ENCODE peak calls at places on chromosome 9, in six cellular contexts. T is IMR-90, J is H1, H is neuronal stem cell, F is trophoblast cell, S is mesenchymal stem cell. X is an unnamed sample.

GRCh38 chr9:99109522-99109921 is 4.6 kb downstream of the TGFBR1 start:
- DNase-seq in T (peak; percentile 74), J (no peak), H (no peak), F (peak; percentile 46), S (peak; percentile 76), X (no peak)

GRCh38 chr9:107142430-107142829 is 140.6 kb upstream of the RAD23B start:
- DNase-seq in T (no peak), J (no peak), H (no peak), F (peak; percentile 50), S (no peak), X (no peak)

GRCh38 chr9:15735083-15735974 is 182.5 kb downstream of the CCDC171 start:
- DNase-seq in T (peak; percentile 94), J (no peak), H (no peak), F (peak; percentile 52), S (peak; percentile 90), X (no peak)

GRCh38 chr9:131732636-131733340 is 7.1 kb downstream of the RAPGEF1 start:
- DNase-seq in T (no peak), J (no peak), H (no peak), F (no peak), S (no peak), X (no peak)

GRCh38 chr9:89484475-89485404 is 13.2 kb downstream of the SEMA4D start:
- DNase-seq in T (peak; percentile 24), J (no peak), H (no peak), F (no peak), S (peak; percentile 28), X (peak; percentile 12)

GRCh38 chr9:20997503-20998076 is 33.9 kb downstream of the HACD4 start:
- DNase-seq in T (no peak), J (no peak), H (no peak), F (no peak), S (no peak), X (no peak)

GRCh38 chr9:7233516-7233915 is 475.7 kb downstream of the KDM4C start:
- DNase-seq in T (no peak), J (no peak), H (no peak), F (no peak), S (no peak), X (no peak)

GRCh38 chr9:133137451-133138231 is 16.6 kb upstream of the RALGDS start:
- DNase-seq in T (no peak), J (no peak), H (no peak), F (no peak), S (no peak), X (no peak)

GRCh38 chr9:36136277-36136893 is at the start of gene GLIPR2:
- DNase-seq in T (peak; percentile 65), J (no peak), H (peak; percentile 54), F (peak; percentile 84), S (peak; percentile 75), X (peak; percentile 59)

GRCh38 chr9:104836235-104836634 is 72.3 kb downstream of the NIPSNAP3B start:
- DNase-seq in T (peak; percentile 15), J (no peak), H (no peak), F (no peak), S (peak; percentile 61), X (no peak)

GRCh38 chr9:36632892-36633291 is 60.2 kb downstream of the MELK start:
- DNase-seq in T (peak; percentile 51), J (no peak), H (no peak), F (peak; percentile 67), S (peak; percentile 44), X (no peak)

GRCh38 chr9:134889386-134890214 is 9.0 kb downstream of the FCN2 start:
- DNase-seq in T (no peak), J (no peak), H (no peak), F (no peak), S (no peak), X (no peak)

GRCh38 chr9:135926402-135927194 is 19.3 kb upstream of the CAMSAP1 start:
- DNase-seq in T (peak; percentile 61), J (no peak), H (no peak), F (peak; percentile 95), S (peak; percentile 78), X (no peak)

GRCh38 chr9:137705906-137706305 is 87.1 kb downstream of the EHMT1 start:
- DNase-seq in T (no peak), J (no peak), H (no peak), F (no peak), S (no peak), X (no peak)

GRCh38 chr9:4762889-4763521 is 22.0 kb upstream of the AK3 start:
- DNase-seq in T (no peak), J (no peak), H (peak; percentile 1), F (peak; percentile 83), S (peak; percentile 50), X (peak; percentile 87)

GRCh38 chr9:95494022-95494415 is 22.8 kb downstream of the PTCH1 start:
- DNase-seq in T (no peak), J (no peak), H (no peak), F (peak; percentile 53), S (no peak), X (no peak)

GRCh38 chr9:3240651-3241268 is 285.0 kb downstream of the RFX3 start:
- DNase-seq in T (peak; percentile 63), J (peak; percentile 49), H (peak; percentile 48), F (peak; percentile 67), S (peak; percentile 66), X (peak; percentile 74)

GRCh38 chr9:123682746-123683145 is 247.2 kb downstream of the DENND1A start:
- DNase-seq in T (no peak), J (no peak), H (no peak), F (no peak), S (no peak), X (no peak)

GRCh38 chr9:123680382-123680781 is 249.5 kb downstream of the DENND1A start:
- DNase-seq in T (no peak), J (no peak), H (no peak), F (no peak), S (no peak), X (no peak)

GRCh38 chr9:123678038-123678877 is 251.7 kb downstream of the DENND1A start:
- DNase-seq in T (peak; percentile 1), J (no peak), H (no peak), F (no peak), S (no peak), X (no peak)

GRCh38 chr9:123679330-123679987 is 250.5 kb downstream of the DENND1A start:
- DNase-seq in T (peak; percentile 27), J (no peak), H (no peak), F (no peak), S (peak; percentile 39), X (no peak)

GRCh38 chr9:123678878-123679329 is 251.0 kb downstream of the DENND1A start:
- DNase-seq in T (peak; percentile 63), J (no peak), H (no peak), F (no peak), S (peak; percentile 58), X (no peak)
- H2AK5ac ChIP-seq in T (peak overlapping the region; percentile 25), J (no peak overlapping the region), H (no peak overlapping the region), F (no peak overlapping the region), S (no peak overlapping the region), X (no peak overlapping the region)

DNA sequence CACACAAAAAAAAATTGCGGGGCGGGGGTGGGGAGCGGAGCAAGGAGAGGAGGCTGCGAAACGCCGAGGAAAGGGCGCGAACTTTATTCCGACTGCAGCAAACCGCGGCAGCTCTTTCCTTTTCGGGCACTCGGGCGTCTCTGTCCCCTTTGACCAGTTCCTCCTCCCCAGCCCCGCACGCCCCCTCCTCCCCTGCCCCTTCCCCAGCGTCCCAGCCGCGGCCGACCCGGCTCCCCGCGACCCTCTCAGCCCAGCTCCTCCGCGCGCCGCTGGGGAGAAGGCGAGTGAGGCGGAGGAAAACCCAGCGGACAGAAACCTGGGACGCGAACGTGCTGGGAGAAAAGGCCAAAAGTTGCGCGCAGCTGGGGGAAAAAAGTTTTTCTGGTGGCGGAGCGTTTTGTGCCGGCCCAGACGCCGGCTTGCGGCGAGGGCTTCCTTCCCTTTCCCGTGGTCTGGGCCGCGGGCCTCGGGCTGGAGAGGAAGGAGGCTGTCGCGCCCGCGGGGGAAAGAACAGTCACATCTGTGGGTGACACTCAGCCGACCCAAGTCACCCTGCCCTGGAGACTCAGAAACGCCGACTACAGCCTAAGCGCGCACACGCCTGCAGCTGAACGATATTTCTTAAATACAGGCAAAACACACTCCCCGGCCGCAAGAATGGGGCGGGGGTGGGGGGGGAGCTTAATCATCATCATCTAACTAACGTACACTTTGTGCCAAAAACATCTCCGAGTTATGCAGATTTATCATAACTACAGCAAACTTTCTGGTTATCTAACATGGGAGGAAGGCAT is 1.1 kb upstream of the BNC2 start:
- DNase-seq in T (peak; percentile 88), J (no peak), H (peak; percentile 42), F (peak; percentile 52), S (peak; percentile 73), X (peak; percentile 47)
- H2BK120ac ChIP-seq in T (peak overlapping the region; percentile 87), J (no peak overlapping the region), H (no peak overlapping the region), F (peak overlapping the region; percentile 84), S (peak overlapping the region; percentile 98), X (no peak overlapping the region)

GRCh38 chr9:79569814-79570448 is 1.8 kb upstream of the TLE4 start:
- DNase-seq in T (peak; percentile 18), J (no peak), H (no peak), F (no peak), S (no peak), X (no peak)

GRCh38 chr9:79565245-79565644 is 6.5 kb upstream of the TLE4 start:
- DNase-seq in T (peak; percentile 72), J (no peak), H (no peak), F (peak; percentile 73), S (no peak), X (no peak)

GRCh38 chr9:79570449-79571308 is 1.1 kb upstream of the TLE4 start:
- DNase-seq in T (peak; percentile 63), J (peak; percentile 57), H (peak; percentile 96), F (peak; percentile 45), S (peak; percentile 66), X (peak; percentile 61)

GRCh38 chr9:79568337-79569084 is 3.3 kb upstream of the TLE4 start:
- DNase-seq in T (no peak), J (no peak), H (no peak), F (no peak), S (no peak), X (no peak)

GRCh38 chr9:79567671-79568098 is 4.1 kb upstream of the TLE4 start:
- DNase-seq in T (no peak), J (no peak), H (no peak), F (peak; percentile 95), S (no peak), X (peak; percentile 28)
- H3K14ac ChIP-seq in T (no peak overlapping the region), J (no peak overlapping the region), H (no peak overlapping the region), F (no peak overlapping the region), S (no peak overlapping the region), X (no peak overlapping the region)

GRCh38 chr9:77595426-77596051 is 52.6 kb downstream of the GNA14 start:
- DNase-seq in T (no peak), J (no peak), H (no peak), F (no peak), S (no peak), X (no peak)

GRCh38 chr9:77598510-77598909 is 49.6 kb downstream of the GNA14 start:
- DNase-seq in T (peak; percentile 37), J (no peak), H (no peak), F (no peak), S (peak; percentile 60), X (no peak)

GRCh38 chr9:77598961-77599360 is 49.2 kb downstream of the GNA14 start:
- DNase-seq in T (no peak), J (no peak), H (no peak), F (no peak), S (no peak), X (no peak)

GRCh38 chr9:77594963-77595362 is 53.2 kb downstream of the GNA14 start:
- DNase-seq in T (no peak), J (no peak), H (no peak), F (no peak), S (no peak), X (no peak)

DNA sequence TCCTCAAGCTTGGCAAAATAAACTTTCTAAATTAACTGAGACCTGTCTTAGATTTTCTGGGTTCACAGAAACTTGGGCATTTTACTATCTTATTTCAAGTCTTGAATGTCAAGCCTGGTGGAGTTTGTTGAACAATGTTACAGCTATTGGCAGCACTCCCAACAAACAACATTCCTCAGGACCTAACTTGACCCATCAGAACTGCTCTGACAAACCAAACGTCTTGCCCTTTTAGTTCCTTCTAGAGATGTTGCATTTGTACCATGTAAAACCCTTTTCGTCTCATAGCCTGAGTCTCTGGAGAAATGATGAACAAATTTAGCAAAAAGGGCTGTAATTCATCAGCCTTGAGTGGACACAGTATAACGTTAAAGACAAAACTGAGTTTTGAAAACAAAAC is 51.1 kb downstream of the GNA14 start:
- DNase-seq in T (no peak), J (no peak), H (no peak), F (no peak), S (no peak), X (no peak)
- H2AK5ac ChIP-seq in T (no peak overlapping the region), J (no peak overlapping the region), H (no peak overlapping the region), F (no peak overlapping the region), S (no peak overlapping the region), X (no peak overlapping the region)